ENCODE peak calls at places on chromosomes 12 and 14, in nine cellular contexts. V is AG04450, X is HL-60, U is PC-9, E is body of pancreas, D is hepatocyte, B is OCI-LY7, Y is MCF 10A, W is cardiac fibroblast. Z is an unnamed sample.

GRCh38 chr12:44812062-44812461 is 64.1 kb downstream of the NELL2 start:
- DNase-seq in X (no peak), W (no peak), B (peak), E (no peak), D (peak), U (no peak), V (no peak), Y (peak), Z (no peak)

GRCh38 chr12:91327889-91328288 is 145.3 kb upstream of the DCN start:
- DNase-seq in V (no peak), E (no peak), W (peak), B (no peak), Y (peak), U (no peak), D (no peak), X (no peak), Z (no peak)

GRCh38 chr12:15193927-15194326 is 27.3 kb downstream of the RERG start:
- DNase-seq in W (no peak), V (no peak), U (peak), Y (peak), B (no peak), E (no peak), D (peak), X (no peak), Z (no peak)

GRCh38 chr14:28243600-28243999 is 523.0 kb upstream of the FOXG1 start:
- DNase-seq in X (no peak), E (no peak), W (peak), D (no peak), V (no peak), Y (peak), U (no peak), B (no peak), Z (no peak)

GRCh38 chr12:121581681-121582439 is 1.0 kb upstream of the KDM2B start:
- DNase-seq in Y (no peak), E (peak), W (peak), X (peak), D (no peak), V (no peak), B (peak), U (no peak), Z (no peak)

GRCh38 chr14:70555890-70556289 is 21.1 kb upstream of the ADAM20 start:
- DNase-seq in V (no peak), W (peak), U (no peak), Y (no peak), D (no peak), E (peak), B (no peak), X (no peak), Z (peak)

GRCh38 chr12:112013601-112014402 is 576 bp downstream of the ERP29 start:
- DNase-seq in W (peak), V (no peak), B (peak), U (peak), E (peak), X (peak), Y (peak), D (peak), Z (peak)

GRCh38 chr12:67358686-67359374 is 89.7 kb downstream of the CAND1 start:
- DNase-seq in B (no peak), Y (no peak), D (no peak), U (no peak), X (peak), W (peak), V (peak), E (no peak), Z (no peak)

GRCh38 chr12:5865397-5865796 is 79.7 kb downstream of the ANO2 start:
- DNase-seq in D (no peak), W (no peak), E (no peak), B (no peak), U (no peak), V (no peak), X (no peak), Y (no peak), Z (no peak)

GRCh38 chr14:99137001-99137700 is 134.8 kb downstream of the BCL11B start:
- DNase-seq in U (no peak), E (no peak), Y (no peak), B (no peak), D (no peak), W (no peak), V (no peak), X (peak), Z (no peak)

GRCh38 chr12:4579305-4580097 is 17.5 kb downstream of the DYRK4 start:
- DNase-seq in E (no peak), U (no peak), V (no peak), Y (no peak), D (no peak), B (peak), X (peak), W (peak), Z (peak)

GRCh38 chr12:14774944-14775651 is 28.2 kb downstream of the WBP11 start:
- DNase-seq in U (peak), B (peak), D (peak), V (no peak), E (peak), Y (peak), X (peak), W (peak), Z (peak)

GRCh38 chr14:68247867-68248266 is 428.3 kb downstream of the RAD51B start:
- DNase-seq in W (peak), U (no peak), E (no peak), B (no peak), V (no peak), Y (no peak), D (no peak), X (peak), Z (no peak)
- TF ChIP-seq CTCF in W (no peak), U (no peak), E (no peak), B (no peak), V (no peak), Y (no peak), D (no peak), X (no peak), Z (no peak)

GRCh38 chr14:52422650-52423356 is 108.7 kb downstream of the PTGER2 start:
- DNase-seq in X (no peak), V (no peak), E (no peak), B (no peak), D (no peak), U (no peak), W (no peak), Y (no peak), Z (no peak)
- TF ChIP-seq CTCF in X (no peak), V (no peak), E (no peak), B (no peak), D (no peak), U (no peak), W (no peak), Y (no peak), Z (no peak)

GRCh38 chr14:91187271-91187670 is 57.2 kb downstream of the GPR68 start:
- DNase-seq in W (no peak), E (no peak), U (no peak), X (no peak), B (no peak), D (no peak), Y (no peak), V (no peak), Z (no peak)

GRCh38 chr14:91190853-91191252 is 53.7 kb downstream of the GPR68 start:
- DNase-seq in Y (no peak), U (no peak), B (no peak), W (no peak), X (no peak), V (no peak), E (no peak), D (no peak), Z (no peak)

GRCh38 chr14:91184559-91184958 is 59.9 kb downstream of the GPR68 start:
- DNase-seq in Y (no peak), V (no peak), X (no peak), W (no peak), U (no peak), B (no peak), D (no peak), E (no peak), Z (no peak)

GRCh38 chr14:91185721-91186120 is 58.8 kb downstream of the GPR68 start:
- DNase-seq in D (no peak), E (no peak), V (no peak), W (no peak), B (no peak), U (no peak), X (no peak), Y (no peak), Z (no peak)

DNA sequence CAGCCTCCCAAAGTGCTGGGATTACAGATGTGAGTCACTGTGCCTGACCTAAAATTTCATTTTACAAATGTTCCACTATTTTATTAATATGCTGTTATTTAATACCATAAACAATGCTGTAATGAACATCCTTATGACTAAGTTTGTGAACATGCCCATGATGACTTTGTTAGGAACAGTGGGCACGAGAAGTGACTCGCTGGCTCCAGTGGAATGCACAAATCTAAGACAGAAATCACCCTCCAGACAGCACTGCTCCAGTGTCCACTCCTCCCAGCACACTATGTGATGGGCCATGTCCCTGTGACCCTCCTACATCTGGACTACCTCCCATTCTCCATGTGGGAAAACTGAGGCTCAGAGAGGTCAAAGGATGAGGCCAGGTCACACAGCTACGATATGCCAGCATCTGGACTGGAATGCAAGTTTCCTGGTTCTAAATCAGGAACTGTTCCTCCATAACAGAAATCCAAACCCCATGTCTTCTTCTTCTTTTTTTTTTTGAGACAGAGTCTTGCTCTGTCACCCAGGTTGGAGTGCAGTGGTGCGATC is 57.9 kb downstream of the GPR68 start:
- DNase-seq in W (no peak), D (no peak), Y (no peak), U (no peak), X (no peak), B (no peak), V (no peak), E (no peak), Z (no peak)
- TF ChIP-seq CTCF in W (no peak), D (no peak), Y (no peak), U (no peak), X (no peak), B (no peak), V (no peak), E (no peak), Z (no peak)

GRCh38 chr14:105482486-105483110 is 4.1 kb upstream of the CRIP1 start:
- DNase-seq in V (no peak), D (no peak), B (no peak), E (no peak), U (no peak), W (no peak), Y (no peak), X (no peak), Z (no peak)

GRCh38 chr14:105483300-105484068 is 3.2 kb upstream of the CRIP1 start:
- DNase-seq in D (no peak), B (no peak), W (no peak), U (peak), Y (peak), V (no peak), E (no peak), X (no peak), Z (peak)

GRCh38 chr14:105480807-105481801 is 5.6 kb upstream of the CRIP1 start:
- DNase-seq in U (peak), D (peak), V (peak), Y (peak), B (peak), W (peak), X (peak), E (peak), Z (peak)

GRCh38 chr14:105480165-105480564 is 5.5 kb downstream of the CRIP2 start:
- DNase-seq in Y (no peak), B (no peak), X (no peak), D (no peak), E (no peak), V (no peak), U (no peak), W (no peak), Z (no peak)

GRCh38 chr14:105481886-105482454 is 4.7 kb upstream of the CRIP1 start:
- DNase-seq in X (peak), D (peak), W (peak), E (peak), U (peak), V (peak), Y (peak), B (peak), Z (peak)
- TF ChIP-seq CTCF in X (no peak), D (no peak), W (peak), E (no peak), U (no peak), V (peak), Y (no peak), B (peak), Z (no peak)

GRCh38 chr14:20305265-20306078 is at the start of gene TTC5:
- DNase-seq in D (peak), V (peak), X (peak), Y (peak), B (peak), U (peak), W (peak), E (peak), Z (peak)

GRCh38 chr14:20302042-20302761 is 3.5 kb downstream of the TTC5 start:
- DNase-seq in B (no peak), W (peak), X (no peak), E (no peak), Y (no peak), D (no peak), U (no peak), V (no peak), Z (no peak)

DNA sequence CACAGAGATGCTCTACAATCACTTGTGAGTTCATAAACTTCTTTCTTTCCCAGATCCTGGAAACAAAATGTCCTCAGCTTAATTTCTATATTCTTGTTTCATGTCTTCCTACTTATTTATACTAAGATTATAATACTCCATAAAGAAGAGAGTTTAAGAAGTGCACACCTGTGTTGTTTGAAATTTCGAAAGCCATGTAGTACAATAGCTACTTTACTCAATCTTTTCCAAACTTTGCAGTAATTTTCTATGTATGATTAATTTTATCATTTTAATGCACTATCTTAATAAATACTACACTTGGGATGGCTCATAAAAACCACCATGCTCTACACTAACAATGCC is 300 bp upstream of the TTC5 start:
- DNase-seq in V (no peak), Y (no peak), D (no peak), X (no peak), B (no peak), W (no peak), E (no peak), U (no peak), Z (no peak)
- TF ChIP-seq CTCF in V (no peak), Y (no peak), D (no peak), X (no peak), B (peak), W (no peak), E (no peak), U (peak), Z (no peak)

GRCh38 chr12:125185311-125185739 is 120.1 kb downstream of the AACS start:
- DNase-seq in W (no peak), B (no peak), V (no peak), Y (no peak), D (peak), E (no peak), U (no peak), X (no peak), Z (no peak)

GRCh38 chr12:125184213-125184952 is 119.1 kb downstream of the AACS start:
- DNase-seq in E (no peak), W (no peak), X (no peak), V (no peak), B (no peak), U (no peak), D (no peak), Y (no peak), Z (no peak)

GRCh38 chr12:125187148-125187733 is 122.0 kb downstream of the AACS start:
- DNase-seq in X (no peak), B (no peak), W (no peak), E (no peak), U (no peak), V (no peak), Y (no peak), D (no peak), Z (peak)

GRCh38 chr12:125186471-125187147 is 121.4 kb downstream of the AACS start:
- DNase-seq in Y (no peak), B (peak), W (no peak), U (no peak), D (no peak), X (no peak), V (no peak), E (no peak), Z (peak)

DNA sequence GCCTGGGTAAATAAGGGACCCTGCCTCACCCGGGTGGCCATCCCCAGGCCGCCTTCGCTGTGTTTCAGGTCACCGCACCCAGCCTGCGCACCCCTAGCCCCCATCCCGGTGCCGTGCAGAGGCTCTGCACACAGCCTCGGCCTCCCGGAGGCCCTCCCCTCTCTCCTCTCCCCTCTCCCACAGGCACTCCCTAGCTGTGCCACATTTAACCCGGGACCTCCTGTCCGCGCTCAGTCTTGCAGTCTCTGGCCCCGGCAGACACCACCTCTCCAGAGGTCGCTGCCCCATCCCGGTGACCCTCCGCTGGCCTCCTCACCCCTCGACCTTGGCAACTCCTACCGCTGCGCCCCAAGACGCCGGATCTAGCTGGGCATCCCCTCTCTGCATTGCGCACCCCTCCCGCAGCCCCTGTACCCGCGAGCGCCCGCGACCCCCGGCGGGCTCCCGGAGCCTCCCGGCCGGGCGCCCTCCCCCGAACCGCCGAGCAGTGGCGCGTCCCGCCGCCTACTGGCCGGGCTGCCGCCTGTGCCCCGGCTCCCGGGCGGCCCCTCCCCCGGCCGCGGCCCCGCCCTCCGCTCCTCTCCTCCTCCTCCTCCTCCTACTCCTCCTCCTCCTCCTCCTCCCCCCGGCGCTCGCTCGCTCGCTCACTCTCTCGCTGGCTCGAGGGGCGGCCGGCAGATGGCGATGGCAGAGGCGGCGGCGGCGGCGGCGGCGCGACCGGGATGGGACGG is 120.7 kb downstream of the AACS start:
- DNase-seq in Y (peak), E (peak), B (peak), D (peak), V (no peak), X (peak), U (peak), W (peak), Z (peak)
- TF ChIP-seq CTCF in Y (peak), E (peak), B (peak), D (peak), V (no peak), X (no peak), U (no peak), W (no peak), Z (peak)

DNA sequence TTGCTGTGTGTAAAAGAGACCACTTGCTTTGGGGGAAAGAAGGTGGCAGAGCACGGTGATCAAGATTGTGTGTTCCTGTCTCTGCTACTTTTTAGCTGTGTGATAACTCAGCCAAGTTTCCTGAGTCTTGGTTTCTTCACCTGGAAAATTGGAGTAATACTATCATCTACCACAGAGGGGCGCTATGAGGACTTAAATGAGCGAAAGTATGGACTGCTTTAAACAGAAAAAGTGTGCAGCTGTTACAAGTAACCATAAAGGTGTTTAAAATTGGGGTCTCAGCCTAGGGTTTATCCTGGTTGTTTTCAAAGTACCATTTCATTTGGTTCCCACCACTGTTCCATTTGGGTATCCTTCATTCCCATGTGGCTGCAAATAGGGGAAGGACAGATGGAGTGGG is 65.9 kb upstream of the WSCD2 start:
- DNase-seq in V (no peak), U (no peak), X (no peak), Y (peak), B (peak), W (peak), E (no peak), D (no peak), Z (no peak)
- TF ChIP-seq CTCF in V (peak), U (peak), X (no peak), Y (peak), B (peak), W (peak), E (no peak), D (peak), Z (peak)